ENCODE peak calls at places on chromosomes 3 and 15, in five cellular contexts. One of them, this sample, is unnamed.

GRCh38 chr15:55742498-55742926 is 440 bp downstream of the PRTG start:
- DNase-seq in HCT116: no peak
- DNase-seq in HepG2: no peak
- DNase-seq in H1: no peak
- DNase-seq in K562: no peak
- DNase-seq in this sample: peak

GRCh38 chr3:170869645-170870593 is at the start of gene RPL22L1:
- DNase-seq in HCT116: peak
- DNase-seq in HepG2: peak
- DNase-seq in H1: peak
- DNase-seq in K562: peak
- DNase-seq in this sample: peak

GRCh38 chr3:185824467-185825378 is at the start of gene IGF2BP2:
- DNase-seq in HCT116: no peak
- DNase-seq in HepG2: peak
- DNase-seq in H1: peak
- DNase-seq in K562: peak
- DNase-seq in this sample: peak

GRCh38 chr3:125125822-125126245 is 70.0 kb upstream of the HEG1 start:
- DNase-seq in HCT116: no peak
- DNase-seq in HepG2: peak
- DNase-seq in H1: no peak
- DNase-seq in K562: no peak
- DNase-seq in this sample: no peak

GRCh38 chr3:138578141-138578540 is 15.9 kb downstream of the CEP70 start:
- DNase-seq in HCT116: no peak
- DNase-seq in HepG2: no peak
- DNase-seq in H1: no peak
- DNase-seq in K562: no peak
- DNase-seq in this sample: no peak

GRCh38 chr3:159895430-159895829 is 93.2 kb upstream of the IL12A start:
- DNase-seq in HCT116: no peak
- DNase-seq in HepG2: no peak
- DNase-seq in H1: no peak
- DNase-seq in K562: no peak
- DNase-seq in this sample: no peak

GRCh38 chr3:55842204-55842603 is 355.1 kb upstream of the WNT5A start:
- DNase-seq in HCT116: no peak
- DNase-seq in HepG2: no peak
- DNase-seq in H1: no peak
- DNase-seq in K562: no peak
- DNase-seq in this sample: no peak

GRCh38 chr3:18122264-18122663 is 302.9 kb downstream of the SATB1 start:
- DNase-seq in HCT116: no peak
- DNase-seq in HepG2: no peak
- DNase-seq in H1: no peak
- DNase-seq in K562: no peak
- DNase-seq in this sample: no peak

GRCh38 chr3:148551767-148552260 is 145.9 kb upstream of the AGTR1 start:
- DNase-seq in HCT116: no peak
- DNase-seq in HepG2: no peak
- DNase-seq in H1: no peak
- DNase-seq in K562: no peak
- DNase-seq in this sample: no peak

GRCh38 chr3:143875566-143875965 is 27.3 kb upstream of the SLC9A9 start:
- DNase-seq in HCT116: no peak
- DNase-seq in HepG2: no peak
- DNase-seq in H1: no peak
- DNase-seq in K562: no peak
- DNase-seq in this sample: no peak

GRCh38 chr3:32175607-32176197 is 62.8 kb upstream of the CMTM8 start:
- DNase-seq in HCT116: peak
- DNase-seq in HepG2: peak
- DNase-seq in H1: peak
- DNase-seq in K562: peak
- DNase-seq in this sample: peak

GRCh38 chr3:124117486-124117885 is 125.6 kb upstream of the ROPN1 start:
- DNase-seq in HCT116: no peak
- DNase-seq in HepG2: no peak
- DNase-seq in H1: no peak
- DNase-seq in K562: no peak
- DNase-seq in this sample: no peak

GRCh38 chr3:94249491-94250079 is 186.7 kb downstream of the NSUN3 start:
- DNase-seq in HCT116: peak
- DNase-seq in HepG2: peak
- DNase-seq in H1: peak
- DNase-seq in K562: peak
- DNase-seq in this sample: peak

GRCh38 chr3:42228796-42229195 is 37.2 kb downstream of the CCK start:
- DNase-seq in HCT116: no peak
- DNase-seq in HepG2: peak
- DNase-seq in H1: no peak
- DNase-seq in K562: no peak
- DNase-seq in this sample: peak

GRCh38 chr15:39273805-39274411 is 307.0 kb upstream of the THBS1 start:
- DNase-seq in HCT116: no peak
- DNase-seq in HepG2: peak
- DNase-seq in H1: no peak
- DNase-seq in K562: no peak
- DNase-seq in this sample: peak

GRCh38 chr15:98779463-98780071 is 131.2 kb downstream of the IGF1R start:
- DNase-seq in HCT116: peak
- DNase-seq in HepG2: peak
- DNase-seq in H1: peak
- DNase-seq in K562: peak
- DNase-seq in this sample: peak

GRCh38 chr15:95261546-95261945 is 1030.2 kb downstream of the MCTP2 start:
- DNase-seq in HCT116: no peak
- DNase-seq in HepG2: no peak
- DNase-seq in H1: no peak
- DNase-seq in K562: no peak
- DNase-seq in this sample: no peak

GRCh38 chr15:96264801-96265515 is 65.5 kb upstream of the NR2F2 start:
- DNase-seq in HCT116: peak
- DNase-seq in HepG2: peak
- DNase-seq in H1: no peak
- DNase-seq in K562: peak
- DNase-seq in this sample: peak

GRCh38 chr3:169147246-169148008 is 516.1 kb downstream of the MECOM start:
- DNase-seq in HCT116: no peak
- DNase-seq in HepG2: no peak
- DNase-seq in H1: peak
- DNase-seq in K562: peak
- DNase-seq in this sample: peak

GRCh38 chr3:134646086-134646485 is 4.7 kb downstream of the KY start:
- DNase-seq in HCT116: no peak
- DNase-seq in HepG2: no peak
- DNase-seq in H1: peak
- DNase-seq in K562: no peak
- DNase-seq in this sample: no peak

GRCh38 chr3:11236588-11237461 is 35.4 kb upstream of the ATG7 start:
- DNase-seq in HCT116: peak
- DNase-seq in HepG2: peak
- DNase-seq in H1: peak
- DNase-seq in K562: peak
- DNase-seq in this sample: peak

GRCh38 chr3:46461971-46462910 is 2.5 kb downstream of the LTF start:
- DNase-seq in HCT116: no peak
- DNase-seq in HepG2: no peak
- DNase-seq in H1: peak
- DNase-seq in K562: no peak
- DNase-seq in this sample: no peak

GRCh38 chr3:163328680-163329079 is 1749.6 kb downstream of the SI start:
- DNase-seq in HCT116: no peak
- DNase-seq in HepG2: no peak
- DNase-seq in H1: peak
- DNase-seq in K562: no peak
- DNase-seq in this sample: no peak

GRCh38 chr3:43794776-43795175 is 104.0 kb downstream of the ABHD5 start:
- DNase-seq in HCT116: peak
- DNase-seq in HepG2: no peak
- DNase-seq in H1: no peak
- DNase-seq in K562: no peak
- DNase-seq in this sample: no peak

GRCh38 chr3:122427857-122428471 is 12.1 kb upstream of the WDR5B start:
- DNase-seq in HCT116: no peak
- DNase-seq in HepG2: no peak
- DNase-seq in H1: no peak
- DNase-seq in K562: no peak
- DNase-seq in this sample: no peak

GRCh38 chr3:72549819-72550581 is 298.2 kb downstream of the SHQ1 start:
- DNase-seq in HCT116: no peak
- DNase-seq in HepG2: no peak
- DNase-seq in H1: no peak
- DNase-seq in K562: no peak
- DNase-seq in this sample: no peak

GRCh38 chr3:98322686-98323085 is 31.0 kb upstream of the OR5K4 start:
- DNase-seq in HCT116: no peak
- DNase-seq in HepG2: no peak
- DNase-seq in H1: no peak
- DNase-seq in K562: no peak
- DNase-seq in this sample: no peak

GRCh38 chr3:86416334-86416733 is 574.6 kb downstream of the VGLL3 start:
- DNase-seq in HCT116: no peak
- DNase-seq in HepG2: no peak
- DNase-seq in H1: no peak
- DNase-seq in K562: no peak
- DNase-seq in this sample: no peak

GRCh38 chr3:170585937-170586310 is at the start of gene SLC7A14:
- DNase-seq in HCT116: no peak
- DNase-seq in HepG2: no peak
- DNase-seq in H1: peak
- DNase-seq in K562: no peak
- DNase-seq in this sample: no peak

GRCh38 chr3:156334841-156335545 is 214.6 kb downstream of the KCNAB1 start:
- DNase-seq in HCT116: no peak
- DNase-seq in HepG2: no peak
- DNase-seq in H1: no peak
- DNase-seq in K562: no peak
- DNase-seq in this sample: no peak

GRCh38 chr3:66498718-66499611 is 1.9 kb downstream of the LRIG1 start:
- DNase-seq in HCT116: no peak
- DNase-seq in HepG2: no peak
- DNase-seq in H1: no peak
- DNase-seq in K562: no peak
- DNase-seq in this sample: no peak

GRCh38 chr3:120678331-120678845 is 3.7 kb downstream of the HGD start:
- DNase-seq in HCT116: no peak
- DNase-seq in HepG2: peak
- DNase-seq in H1: no peak
- DNase-seq in K562: no peak
- DNase-seq in this sample: no peak

DNA sequence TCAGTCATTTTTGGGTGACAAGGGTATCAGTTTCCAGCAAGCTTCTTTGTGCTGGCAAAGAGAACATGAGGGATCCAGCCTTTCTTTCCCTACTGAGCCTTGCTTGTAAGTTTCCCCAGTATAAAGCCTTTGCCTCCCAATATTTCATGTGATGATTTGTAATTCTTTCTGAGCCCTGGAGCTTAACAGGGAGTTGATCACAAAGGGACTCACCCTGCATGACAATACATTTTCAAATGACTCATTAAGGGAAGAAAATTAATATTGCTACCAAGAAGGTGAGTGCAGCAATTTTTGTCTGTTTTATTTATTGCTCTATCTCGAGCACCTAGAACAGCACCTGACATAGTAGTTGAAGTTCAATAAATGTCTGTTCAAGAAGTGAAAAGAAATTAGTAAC is 27.7 kb downstream of the OXSM start:
- DNase-seq in HCT116: no peak
- DNase-seq in HepG2: no peak
- DNase-seq in H1: no peak
- DNase-seq in K562: no peak
- DNase-seq in this sample: no peak
- TF ChIP-seq JUND in HCT116: no peak
- TF ChIP-seq JUND in HepG2: no peak
- TF ChIP-seq JUND in H1: no peak
- TF ChIP-seq JUND in K562: no peak
- TF ChIP-seq JUND in this sample: no peak

GRCh38 chr3:161672478-161672877 is 175.9 kb downstream of the OTOL1 start:
- DNase-seq in HCT116: no peak
- DNase-seq in HepG2: no peak
- DNase-seq in H1: no peak
- DNase-seq in K562: no peak
- DNase-seq in this sample: no peak
- TF ChIP-seq JUND in HCT116: no peak
- TF ChIP-seq JUND in HepG2: no peak
- TF ChIP-seq JUND in H1: no peak
- TF ChIP-seq JUND in K562: no peak
- TF ChIP-seq JUND in this sample: no peak

GRCh38 chr3:194632211-194632982 is 822 bp downstream of the TMEM44 start:
- DNase-seq in HCT116: no peak
- DNase-seq in HepG2: no peak
- DNase-seq in H1: no peak
- DNase-seq in K562: no peak
- DNase-seq in this sample: no peak
- TF ChIP-seq JUND in HCT116: no peak
- TF ChIP-seq JUND in HepG2: no peak
- TF ChIP-seq JUND in H1: no peak
- TF ChIP-seq JUND in K562: no peak
- TF ChIP-seq JUND in this sample: no peak

GRCh38 chr15:74983725-74984231 is 11.6 kb upstream of the SCAMP5 start:
- DNase-seq in HCT116: no peak
- DNase-seq in HepG2: no peak
- DNase-seq in H1: no peak
- DNase-seq in K562: no peak
- DNase-seq in this sample: no peak
- TF ChIP-seq JUND in HCT116: peak
- TF ChIP-seq JUND in HepG2: no peak
- TF ChIP-seq JUND in H1: no peak
- TF ChIP-seq JUND in K562: no peak
- TF ChIP-seq JUND in this sample: no peak

DNA sequence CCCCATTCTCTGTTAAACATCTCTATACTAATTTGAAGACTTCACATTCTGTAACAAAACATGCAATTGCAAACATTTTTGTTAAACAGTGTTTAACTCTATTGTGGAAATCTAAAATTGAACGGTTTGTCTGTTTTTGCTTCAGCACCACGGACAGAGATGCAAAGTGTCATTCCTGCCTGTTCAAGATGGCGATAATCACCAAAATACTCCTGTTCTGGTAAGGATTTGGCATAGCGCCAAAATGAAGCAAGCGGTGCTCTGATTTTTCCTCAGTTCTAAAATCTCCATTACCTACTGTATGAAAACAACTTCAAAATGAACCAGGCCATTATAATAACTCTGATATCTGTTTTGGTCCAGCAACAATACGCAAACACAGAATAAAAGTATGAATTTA is 129.7 kb upstream of the TUSC7 start:
- DNase-seq in HCT116: no peak
- DNase-seq in HepG2: peak
- DNase-seq in H1: peak
- DNase-seq in K562: no peak
- DNase-seq in this sample: no peak
- TF ChIP-seq JUND in HCT116: no peak
- TF ChIP-seq JUND in HepG2: no peak
- TF ChIP-seq JUND in H1: no peak
- TF ChIP-seq JUND in K562: no peak
- TF ChIP-seq JUND in this sample: no peak

GRCh38 chr3:47803478-47804025 is 614 bp downstream of the DHX30 start:
- DNase-seq in HCT116: no peak
- DNase-seq in HepG2: no peak
- DNase-seq in H1: no peak
- DNase-seq in K562: no peak
- DNase-seq in this sample: no peak
- TF ChIP-seq JUND in HCT116: no peak
- TF ChIP-seq JUND in HepG2: no peak
- TF ChIP-seq JUND in H1: no peak
- TF ChIP-seq JUND in K562: no peak
- TF ChIP-seq JUND in this sample: no peak